ENCODE peak calls at places on chromosomes 1 and 21, in eight cellular contexts. I is IMR-90, S is neural crest cell, N is fibroblast of villous mesenchyme, G is psoas muscle, X is cardiac muscle cell, K is hepatocyte, B is endothelial cell. Z is an unnamed sample.

GRCh38 chr1:4659247-4659646 is 4.8 kb downstream of the AJAP1 start:
- DNase-seq in I (no peak), S (no peak), N (no peak), G (peak; percentile 12), X (no peak), K (no peak), B (no peak), Z (no peak)

GRCh38 chr1:79197421-79197820 is 190.9 kb upstream of the ADGRL4 start:
- DNase-seq in I (peak; percentile 38), S (no peak), N (peak; percentile 42), G (no peak), X (peak; percentile 16), K (no peak), B (peak; percentile 26), Z (no peak)

GRCh38 chr1:97834903-97835302 is 85.9 kb downstream of the DPYD start:
- DNase-seq in I (peak; percentile 4), S (no peak), N (no peak), G (no peak), X (no peak), K (no peak), B (no peak), Z (no peak)

GRCh38 chr1:234836786-234837185 is 226.8 kb upstream of the IRF2BP2 start:
- DNase-seq in I (no peak), S (no peak), N (no peak), G (no peak), X (no peak), K (no peak), B (no peak), Z (no peak)

GRCh38 chr1:25683731-25684130 is 67.1 kb downstream of the MAN1C1 start:
- DNase-seq in I (peak; percentile 63), S (no peak), N (no peak), G (no peak), X (no peak), K (no peak), B (no peak), Z (no peak)

GRCh38 chr21:32653326-32653901 is 41.2 kb upstream of the CFAP298 start:
- DNase-seq in I (peak; percentile 10), S (no peak), N (peak; percentile 28), G (no peak), X (peak; percentile 39), K (peak; percentile 43), B (peak; percentile 21), Z (peak; percentile 30)

GRCh38 chr1:70142120-70142519 is 63.3 kb downstream of the LRRC40 start:
- DNase-seq in I (peak; percentile 45), S (no peak), N (peak; percentile 25), G (no peak), X (no peak), K (no peak), B (no peak), Z (no peak)

GRCh38 chr1:119554188-119554587 is 47.2 kb downstream of the HSD3B1 start:
- DNase-seq in I (peak; percentile 82), S (no peak), N (peak; percentile 96), G (no peak), X (peak; percentile 31), K (peak; percentile 76), B (no peak), Z (peak; percentile 16)

GRCh38 chr1:167629681-167630567 is at the start of gene RCSD1:
- DNase-seq in I (no peak), S (no peak), N (no peak), G (peak; percentile 80), X (peak; percentile 79), K (no peak), B (peak; percentile 35), Z (no peak)

GRCh38 chr1:244970236-244970652 is 105.9 kb upstream of the HNRNPU start:
- DNase-seq in I (peak; percentile 54), S (peak; percentile 74), N (peak; percentile 78), G (peak; percentile 90), X (peak; percentile 86), K (peak; percentile 86), B (peak; percentile 76), Z (no peak)

GRCh38 chr1:20165522-20165951 is 20.4 kb upstream of the UBXN10 start:
- DNase-seq in I (no peak), S (no peak), N (no peak), G (no peak), X (no peak), K (no peak), B (no peak), Z (no peak)

GRCh38 chr1:190475394-190476250 is 2.0 kb downstream of the BRINP3 start:
- DNase-seq in I (peak; percentile 11), S (no peak), N (no peak), G (no peak), X (peak; percentile 25), K (peak; percentile 43), B (peak; percentile 28), Z (no peak)

GRCh38 chr1:55402117-55402516 is 187.0 kb upstream of the USP24 start:
- DNase-seq in I (peak; percentile 73), S (no peak), N (no peak), G (no peak), X (no peak), K (no peak), B (no peak), Z (no peak)

GRCh38 chr1:198860371-198860770 is 221.5 kb downstream of the PTPRC start:
- DNase-seq in I (no peak), S (no peak), N (no peak), G (no peak), X (no peak), K (no peak), B (no peak), Z (no peak)

GRCh38 chr1:15457484-15458027 is 1.0 kb downstream of the CELA2A start:
- DNase-seq in I (no peak), S (no peak), N (peak; percentile 40), G (no peak), X (no peak), K (no peak), B (no peak), Z (no peak)

GRCh38 chr1:11961230-11961629 is 19.0 kb upstream of the MFN2 start:
- DNase-seq in I (no peak), S (no peak), N (peak; percentile 88), G (no peak), X (no peak), K (peak; percentile 54), B (no peak), Z (no peak)

GRCh38 chr1:162003061-162003824 is 20.4 kb downstream of the OLFML2B start:
- DNase-seq in I (peak; percentile 86), S (no peak), N (peak; percentile 94), G (peak; percentile 88), X (no peak), K (peak; percentile 19), B (no peak), Z (no peak)

GRCh38 chr1:182120411-182121258 is 59.1 kb upstream of the ZNF648 start:
- DNase-seq in I (no peak), S (no peak), N (peak; percentile 14), G (no peak), X (no peak), K (no peak), B (no peak), Z (no peak)

GRCh38 chr1:230123280-230124186 is 56.5 kb downstream of the GALNT2 start:
- DNase-seq in I (peak; percentile 89), S (no peak), N (peak; percentile 79), G (no peak), X (no peak), K (no peak), B (no peak), Z (no peak)

GRCh38 chr1:184051138-184051484 is 419 bp upstream of the TSEN15 start:
- DNase-seq in I (no peak), S (no peak), N (no peak), G (no peak), X (no peak), K (no peak), B (no peak), Z (no peak)

GRCh38 chr1:114167226-114167625 is 13.6 kb upstream of the SYT6 start:
- DNase-seq in I (no peak), S (no peak), N (no peak), G (no peak), X (no peak), K (no peak), B (no peak), Z (no peak)

GRCh38 chr1:178613271-178613945 is 100.5 kb downstream of the TEX35 start:
- DNase-seq in I (no peak), S (no peak), N (peak; percentile 47), G (no peak), X (no peak), K (no peak), B (no peak), Z (no peak)

DNA sequence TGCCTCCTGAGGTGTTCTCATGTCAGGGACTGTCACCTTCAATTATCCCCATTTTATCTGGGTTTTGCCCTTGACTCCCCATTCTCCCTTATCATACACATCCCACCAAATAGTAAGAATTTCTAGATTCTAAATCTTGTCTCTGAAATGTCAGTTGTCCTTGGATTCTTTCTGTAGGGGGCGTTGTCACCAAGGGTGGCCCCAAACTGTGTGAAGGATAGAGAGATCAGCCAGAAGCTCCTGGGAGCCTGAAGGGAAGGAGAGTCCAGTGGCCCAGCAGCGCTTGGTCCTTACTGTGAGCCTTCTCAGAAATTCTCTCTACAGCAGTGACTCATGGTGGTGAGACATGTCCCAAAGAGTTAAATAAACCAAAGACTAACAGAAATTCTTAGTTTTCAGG is 109.6 kb downstream of the ELAVL4 start:
- DNase-seq in I (no peak), S (no peak), N (no peak), G (no peak), X (no peak), K (no peak), B (no peak), Z (no peak)
- TF ChIP-seq CTCF in I (no peak), S (no peak), N (no peak), G (no peak), X (no peak), K (no peak), B (no peak), Z (no peak)

GRCh38 chr1:160884579-160884978 is 401 bp downstream of the ITLN1 start:
- DNase-seq in I (no peak), S (no peak), N (no peak), G (no peak), X (no peak), K (no peak), B (no peak), Z (peak; percentile 23)
- TF ChIP-seq CTCF in I (no peak), S (peak; percentile 32), N (peak; percentile 2), G (no peak), X (no peak), K (no peak), B (no peak), Z (peak; percentile 61)

GRCh38 chr1:44707959-44708831 is 22.8 kb downstream of the RNU5D-1 start:
- DNase-seq in I (peak; percentile 45), S (no peak), N (peak; percentile 64), G (no peak), X (peak; percentile 47), K (peak; percentile 57), B (peak; percentile 35), Z (peak; percentile 24)
- TF ChIP-seq CTCF in I (peak; percentile 48), S (peak; percentile 55), N (peak; percentile 78), G (peak; percentile 62), X (peak; percentile 76), K (peak; percentile 50), B (peak; percentile 76), Z (peak; percentile 67)

GRCh38 chr1:65208577-65208976 is 60.6 kb downstream of the AK4 start:
- DNase-seq in I (no peak), S (no peak), N (no peak), G (no peak), X (no peak), K (peak; percentile 12), B (no peak), Z (no peak)
- TF ChIP-seq CTCF in I (no peak), S (no peak), N (no peak), G (no peak), X (no peak), K (no peak), B (no peak), Z (no peak)

Z was measured in BE2C.